ENCODE peak calls at places on chromosomes 11 and 22, in eight cellular contexts. R is PC-9, P is fibroblast of lung, U is endothelial cell of umbilical vein, N is H1, Z is SK-N-SH, D is hepatocyte, G is GM23338. H is an unnamed sample. For H4K20me1, the result is how much of the 10 kb centered on the place peaks cover.

GRCh38 chr11:63527667-63528066 is 8.9 kb upstream of the PLAAT4 start:
- DNase-seq in R (no peak), P (no peak), U (no peak), N (no peak), Z (no peak), D (no peak), G (no peak), H (no peak)

GRCh38 chr11:72039108-72039850 is 40.6 kb downstream of the IL18BP start:
- DNase-seq in R (no peak), P (peak), U (peak), N (no peak), Z (peak), D (peak), G (peak), H (peak)

GRCh38 chr11:58675344-58676155 is 53.1 kb downstream of the CNTF start:
- DNase-seq in R (peak), P (peak), U (peak), N (peak), Z (peak), D (peak), G (peak), H (peak)

GRCh38 chr22:48097723-48098122 is 1335.3 kb downstream of the TBC1D22A start:
- DNase-seq in R (no peak), P (no peak), U (no peak), N (no peak), Z (no peak), D (no peak), G (no peak), H (no peak)

GRCh38 chr11:93737904-93738612 is 3.2 kb downstream of the TAF1D start:
- DNase-seq in R (peak), P (no peak), U (peak), N (no peak), Z (no peak), D (no peak), G (no peak), H (peak)

GRCh38 chr22:35600466-35600865 is 16.7 kb downstream of the MB start:
- DNase-seq in R (no peak), P (no peak), U (no peak), N (no peak), Z (no peak), D (no peak), G (no peak), H (no peak)

GRCh38 chr11:65849366-65849765 is 8.6 kb downstream of the CFL1 start:
- DNase-seq in R (peak), P (no peak), U (no peak), N (no peak), Z (peak), D (peak), G (peak), H (no peak)

GRCh38 chr11:121769191-121769590 is 316.4 kb upstream of the SORL1-AS1 start:
- DNase-seq in R (no peak), P (no peak), U (no peak), N (no peak), Z (no peak), D (no peak), G (no peak), H (no peak)

GRCh38 chr22:22060200-22061084 is 77.9 kb upstream of the TOP3B start:
- DNase-seq in R (no peak), P (peak), U (peak), N (peak), Z (peak), D (peak), G (peak), H (peak)

GRCh38 chr22:44879301-44879680 is 126.9 kb downstream of the ARHGAP8 start:
- DNase-seq in R (no peak), P (no peak), U (no peak), N (no peak), Z (no peak), D (no peak), G (no peak), H (no peak)

GRCh38 chr11:93099811-93100210 is 98.0 kb downstream of the SLC36A4 start:
- DNase-seq in R (no peak), P (no peak), U (no peak), N (no peak), Z (no peak), D (no peak), G (no peak), H (peak)

GRCh38 chr22:41284465-41284864 is 1.5 kb downstream of the RANGAP1 start:
- DNase-seq in R (peak), P (no peak), U (no peak), N (no peak), Z (no peak), D (no peak), G (no peak), H (no peak)

GRCh38 chr11:112989198-112989597 is 28.0 kb downstream of the NCAM1 start:
- DNase-seq in R (no peak), P (no peak), U (no peak), N (no peak), Z (no peak), D (no peak), G (no peak), H (no peak)

GRCh38 chr11:45501980-45502545 is 163.4 kb downstream of the CHST1 start:
- DNase-seq in R (no peak), P (no peak), U (no peak), N (no peak), Z (no peak), D (peak), G (no peak), H (peak)

GRCh38 chr22:35742342-35743100 is 24.8 kb downstream of the APOL5 start:
- DNase-seq in R (peak), P (peak), U (peak), N (no peak), Z (no peak), D (no peak), G (no peak), H (peak)

GRCh38 chr11:134761361-134761760 is 349.3 kb upstream of the B3GAT1 start:
- DNase-seq in R (no peak), P (no peak), U (no peak), N (no peak), Z (no peak), D (no peak), G (no peak), H (no peak)

GRCh38 chr11:64764753-64765152 is 5.0 kb upstream of the PYGM start:
- DNase-seq in R (no peak), P (no peak), U (no peak), N (no peak), Z (no peak), D (no peak), G (no peak), H (no peak)

GRCh38 chr11:64763804-64764611 is 4.2 kb upstream of the PYGM start:
- DNase-seq in R (no peak), P (no peak), U (no peak), N (no peak), Z (no peak), D (no peak), G (no peak), H (no peak)

GRCh38 chr11:64762916-64763803 is 3.4 kb upstream of the PYGM start:
- DNase-seq in R (no peak), P (peak), U (peak), N (no peak), Z (peak), D (no peak), G (peak), H (peak)

GRCh38 chr11:64760759-64761417 is 1.1 kb upstream of the PYGM start:
- DNase-seq in R (no peak), P (no peak), U (no peak), N (no peak), Z (peak), D (no peak), G (no peak), H (no peak)

GRCh38 chr11:64762277-64762915 is 2.6 kb upstream of the PYGM start:
- DNase-seq in R (no peak), P (no peak), U (no peak), N (no peak), Z (peak), D (peak), G (peak), H (no peak)
- H4K20me1 ChIP-seq in R (half or more), P (under half), U (under half), N (under half), Z (under half), D (under half), G (under half), H (under half)

GRCh38 chr11:1504164-1504563 is 17.6 kb upstream of the MOB2 start:
- DNase-seq in R (no peak), P (no peak), U (no peak), N (no peak), Z (no peak), D (no peak), G (no peak), H (no peak)
- H4K20me1 ChIP-seq in R (under half), P (under half), U (under half), N (under half), Z (half or more), D (half or more), G (under half), H (under half)

GRCh38 chr11:34074391-34074790 is 22.9 kb downstream of the CAPRIN1 start:
- DNase-seq in R (no peak), P (no peak), U (no peak), N (no peak), Z (no peak), D (no peak), G (no peak), H (no peak)
- H4K20me1 ChIP-seq in R (half or more), P (under half), U (under half), N (under half), Z (half or more), D (half or more), G (half or more), H (under half)

GRCh38 chr11:123479048-123479837 is 49.2 kb downstream of the GRAMD1B start:
- DNase-seq in R (no peak), P (no peak), U (no peak), N (no peak), Z (no peak), D (no peak), G (no peak), H (no peak)
- H4K20me1 ChIP-seq in R (under half), P (under half), U (under half), N (under half), Z (under half), D (under half), G (under half), H (under half)

GRCh38 chr11:47533690-47534135 is 19.2 kb downstream of the CELF1 start:
- DNase-seq in R (no peak), P (peak), U (no peak), N (no peak), Z (no peak), D (no peak), G (no peak), H (peak)
- H4K20me1 ChIP-seq in R (half or more), P (under half), U (under half), N (under half), Z (half or more), D (half or more), G (half or more), H (under half)

DNA sequence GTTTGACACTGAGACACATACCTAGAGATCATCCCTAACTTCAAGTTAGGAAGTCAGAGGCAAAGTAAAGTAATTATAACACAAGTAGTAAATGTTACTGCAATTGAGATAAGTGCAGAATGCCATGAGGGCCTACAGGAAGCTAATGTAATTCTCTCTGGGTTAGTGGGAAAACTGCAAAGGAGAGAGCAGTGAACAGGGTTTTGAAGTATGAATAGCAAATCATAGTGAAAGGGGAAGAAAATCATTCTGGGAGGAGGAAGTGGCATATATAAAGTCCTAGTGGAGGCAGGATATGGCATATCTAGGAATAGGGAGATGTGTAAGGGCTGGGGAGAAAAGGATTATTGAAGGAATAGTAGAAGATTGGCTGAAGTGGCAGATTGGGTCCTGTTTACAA is 27.9 kb downstream of the RNF169 start:
- DNase-seq in R (no peak), P (no peak), U (no peak), N (no peak), Z (no peak), D (no peak), G (no peak), H (no peak)
- H4K20me1 ChIP-seq in R (under half), P (under half), U (under half), N (under half), Z (half or more), D (under half), G (under half), H (under half)

GRCh38 chr11:102415252-102415916 is 37.2 kb downstream of the TMEM123 start:
- DNase-seq in R (no peak), P (no peak), U (no peak), N (no peak), Z (no peak), D (no peak), G (no peak), H (no peak)
- H4K20me1 ChIP-seq in R (under half), P (under half), U (under half), N (under half), Z (under half), D (under half), G (under half), H (under half)

H was measured in GM23248.